ENCODE peak calls at places on chromosomes 2 and 18, in five cellular contexts. One of them, this sample, is unnamed.

GRCh38 chr2:28590496-28591301 is 94.8 kb downstream of the PLB1 start:
- DNase-seq in ELF-1: no peak
- DNase-seq in heart right ventricle: no peak
- DNase-seq in activated T-cell treated with anti-CD3 and anti-CD28 coated beads, Interleukin-2, amount 50 U/mL, for 72 hours: no peak
- DNase-seq in iris pigment epithelial cell: no peak
- DNase-seq in this sample: peak

GRCh38 chr18:79526468-79527460 is 131.0 kb downstream of the NFATC1 start:
- DNase-seq in ELF-1: no peak
- DNase-seq in heart right ventricle: peak
- DNase-seq in activated T-cell treated with anti-CD3 and anti-CD28 coated beads, Interleukin-2, amount 50 U/mL, for 72 hours: no peak
- DNase-seq in iris pigment epithelial cell: no peak
- DNase-seq in this sample: no peak

GRCh38 chr2:84757648-84758047 is 123.2 kb downstream of the TRABD2A start:
- DNase-seq in ELF-1: no peak
- DNase-seq in heart right ventricle: no peak
- DNase-seq in activated T-cell treated with anti-CD3 and anti-CD28 coated beads, Interleukin-2, amount 50 U/mL, for 72 hours: no peak
- DNase-seq in iris pigment epithelial cell: no peak
- DNase-seq in this sample: no peak

GRCh38 chr2:15334650-15335326 is 226.3 kb downstream of the NBAS start:
- DNase-seq in ELF-1: no peak
- DNase-seq in heart right ventricle: no peak
- DNase-seq in activated T-cell treated with anti-CD3 and anti-CD28 coated beads, Interleukin-2, amount 50 U/mL, for 72 hours: no peak
- DNase-seq in iris pigment epithelial cell: peak
- DNase-seq in this sample: no peak

GRCh38 chr2:17104454-17104853 is 413.8 kb downstream of the RAD51AP2 start:
- DNase-seq in ELF-1: no peak
- DNase-seq in heart right ventricle: no peak
- DNase-seq in activated T-cell treated with anti-CD3 and anti-CD28 coated beads, Interleukin-2, amount 50 U/mL, for 72 hours: no peak
- DNase-seq in iris pigment epithelial cell: peak
- DNase-seq in this sample: no peak

GRCh38 chr2:25062461-25062860 is 20.6 kb downstream of the EFR3B start:
- DNase-seq in ELF-1: peak
- DNase-seq in heart right ventricle: peak
- DNase-seq in activated T-cell treated with anti-CD3 and anti-CD28 coated beads, Interleukin-2, amount 50 U/mL, for 72 hours: no peak
- DNase-seq in iris pigment epithelial cell: no peak
- DNase-seq in this sample: no peak

GRCh38 chr2:171235262-171235881 is 74.7 kb upstream of the TLK1 start:
- DNase-seq in ELF-1: peak
- DNase-seq in heart right ventricle: no peak
- DNase-seq in activated T-cell treated with anti-CD3 and anti-CD28 coated beads, Interleukin-2, amount 50 U/mL, for 72 hours: no peak
- DNase-seq in iris pigment epithelial cell: no peak
- DNase-seq in this sample: no peak

GRCh38 chr18:26764177-26764576 is 101.3 kb downstream of the AQP4 start:
- DNase-seq in ELF-1: no peak
- DNase-seq in heart right ventricle: no peak
- DNase-seq in activated T-cell treated with anti-CD3 and anti-CD28 coated beads, Interleukin-2, amount 50 U/mL, for 72 hours: no peak
- DNase-seq in iris pigment epithelial cell: no peak
- DNase-seq in this sample: no peak

GRCh38 chr2:60361498-60361897 is 192.0 kb downstream of the BCL11A start:
- DNase-seq in ELF-1: no peak
- DNase-seq in heart right ventricle: no peak
- DNase-seq in activated T-cell treated with anti-CD3 and anti-CD28 coated beads, Interleukin-2, amount 50 U/mL, for 72 hours: no peak
- DNase-seq in iris pigment epithelial cell: peak
- DNase-seq in this sample: no peak

GRCh38 chr18:31581498-31582197 is 10.0 kb upstream of the TTR start:
- DNase-seq in ELF-1: no peak
- DNase-seq in heart right ventricle: no peak
- DNase-seq in activated T-cell treated with anti-CD3 and anti-CD28 coated beads, Interleukin-2, amount 50 U/mL, for 72 hours: no peak
- DNase-seq in iris pigment epithelial cell: peak
- DNase-seq in this sample: peak

GRCh38 chr2:70656421-70657010 is 102.9 kb upstream of the TGFA start:
- DNase-seq in ELF-1: no peak
- DNase-seq in heart right ventricle: no peak
- DNase-seq in activated T-cell treated with anti-CD3 and anti-CD28 coated beads, Interleukin-2, amount 50 U/mL, for 72 hours: no peak
- DNase-seq in iris pigment epithelial cell: no peak
- DNase-seq in this sample: no peak

GRCh38 chr18:44599409-44599808 is 81.3 kb upstream of the SETBP1 start:
- DNase-seq in ELF-1: peak
- DNase-seq in heart right ventricle: peak
- DNase-seq in activated T-cell treated with anti-CD3 and anti-CD28 coated beads, Interleukin-2, amount 50 U/mL, for 72 hours: no peak
- DNase-seq in iris pigment epithelial cell: peak
- DNase-seq in this sample: no peak

GRCh38 chr2:26885651-26886329 is 37.9 kb downstream of the DPYSL5 start:
- DNase-seq in ELF-1: no peak
- DNase-seq in heart right ventricle: no peak
- DNase-seq in activated T-cell treated with anti-CD3 and anti-CD28 coated beads, Interleukin-2, amount 50 U/mL, for 72 hours: no peak
- DNase-seq in iris pigment epithelial cell: no peak
- DNase-seq in this sample: no peak

GRCh38 chr2:126889071-126889470 is 9.6 kb upstream of the TEX51 start:
- DNase-seq in ELF-1: no peak
- DNase-seq in heart right ventricle: no peak
- DNase-seq in activated T-cell treated with anti-CD3 and anti-CD28 coated beads, Interleukin-2, amount 50 U/mL, for 72 hours: no peak
- DNase-seq in iris pigment epithelial cell: no peak
- DNase-seq in this sample: no peak

GRCh38 chr2:43129676-43130547 is 96.5 kb downstream of the ZFP36L2 start:
- DNase-seq in ELF-1: no peak
- DNase-seq in heart right ventricle: peak
- DNase-seq in activated T-cell treated with anti-CD3 and anti-CD28 coated beads, Interleukin-2, amount 50 U/mL, for 72 hours: peak
- DNase-seq in iris pigment epithelial cell: peak
- DNase-seq in this sample: peak

GRCh38 chr2:69830045-69830905 is 815 bp downstream of the GMCL1 start:
- DNase-seq in ELF-1: peak
- DNase-seq in heart right ventricle: no peak
- DNase-seq in activated T-cell treated with anti-CD3 and anti-CD28 coated beads, Interleukin-2, amount 50 U/mL, for 72 hours: peak
- DNase-seq in iris pigment epithelial cell: peak
- DNase-seq in this sample: peak

GRCh38 chr18:48547456-48548403 is 8.9 kb downstream of the CTIF start:
- DNase-seq in ELF-1: peak
- DNase-seq in heart right ventricle: no peak
- DNase-seq in activated T-cell treated with anti-CD3 and anti-CD28 coated beads, Interleukin-2, amount 50 U/mL, for 72 hours: no peak
- DNase-seq in iris pigment epithelial cell: peak
- DNase-seq in this sample: peak

GRCh38 chr2:47112665-47113435 is 42.3 kb downstream of the STPG4 start:
- DNase-seq in ELF-1: no peak
- DNase-seq in heart right ventricle: no peak
- DNase-seq in activated T-cell treated with anti-CD3 and anti-CD28 coated beads, Interleukin-2, amount 50 U/mL, for 72 hours: no peak
- DNase-seq in iris pigment epithelial cell: no peak
- DNase-seq in this sample: no peak

GRCh38 chr2:70789304-70790078 is 952 bp downstream of the FIGLA start:
- DNase-seq in ELF-1: peak
- DNase-seq in heart right ventricle: peak
- DNase-seq in activated T-cell treated with anti-CD3 and anti-CD28 coated beads, Interleukin-2, amount 50 U/mL, for 72 hours: peak
- DNase-seq in iris pigment epithelial cell: peak
- DNase-seq in this sample: peak

GRCh38 chr18:39692367-39693011 is 2126.9 kb upstream of the CELF4 start:
- DNase-seq in ELF-1: no peak
- DNase-seq in heart right ventricle: no peak
- DNase-seq in activated T-cell treated with anti-CD3 and anti-CD28 coated beads, Interleukin-2, amount 50 U/mL, for 72 hours: no peak
- DNase-seq in iris pigment epithelial cell: no peak
- DNase-seq in this sample: peak

GRCh38 chr2:112996635-112997034 is 8.6 kb upstream of the IL36A start:
- DNase-seq in ELF-1: no peak
- DNase-seq in heart right ventricle: no peak
- DNase-seq in activated T-cell treated with anti-CD3 and anti-CD28 coated beads, Interleukin-2, amount 50 U/mL, for 72 hours: peak
- DNase-seq in iris pigment epithelial cell: no peak
- DNase-seq in this sample: no peak

This sample was measured in left kidney.